ENCODE peak calls at places on chromosomes 12 and 14, in four cellular contexts. E is A549; L is stimulated activated CD4-positive, alpha-beta T cell treated with anti-CD3 and anti-CD28 coated beads, Interleukin-4, amount 100 ng/mL, for 48 hours; R is KG1. X is an unnamed sample.

GRCh38 chr14:89708982-89709381 is 245.5 kb downstream of the EFCAB11 start:
- DNase-seq in E (no peak), L (no peak), R (no peak), X (no peak)

GRCh38 chr12:48601013-48601756 is 31.3 kb upstream of the LALBA start:
- DNase-seq in E (no peak), L (no peak), R (no peak), X (no peak)

GRCh38 chr14:100292301-100292775 is 13.9 kb downstream of the SLC25A29 start:
- DNase-seq in E (no peak), L (no peak), R (no peak), X (no peak)

GRCh38 chr12:6074979-6075585 is 49.4 kb downstream of the VWF start:
- DNase-seq in E (no peak), L (peak), R (no peak), X (no peak)

GRCh38 chr14:105322791-105323556 is 8.4 kb downstream of the PACS2 start:
- DNase-seq in E (no peak), L (no peak), R (no peak), X (no peak)

GRCh38 chr12:77995436-77996167 is 164.9 kb downstream of the NAV3 start:
- DNase-seq in E (peak), L (no peak), R (no peak), X (no peak)

GRCh38 chr12:116693259-116694227 is 44.3 kb downstream of the SPRING1 start:
- DNase-seq in E (no peak), L (no peak), R (no peak), X (no peak)

GRCh38 chr12:56230449-56231183 is 765 bp downstream of the SLC39A5 start:
- DNase-seq in E (no peak), L (no peak), R (no peak), X (no peak)

GRCh38 chr14:34336501-34336900 is 125.5 kb downstream of the SPTSSA start:
- DNase-seq in E (no peak), L (no peak), R (no peak), X (no peak)

GRCh38 chr12:131785763-131786330 is 42.3 kb upstream of the MMP17 start:
- DNase-seq in E (no peak), L (no peak), R (no peak), X (no peak)

GRCh38 chr12:29599397-29599796 is 101.9 kb upstream of the OVCH1 start:
- DNase-seq in E (no peak), L (no peak), R (no peak), X (no peak)

GRCh38 chr12:42617622-42618021 is 28.1 kb upstream of the PRICKLE1 start:
- DNase-seq in E (no peak), L (no peak), R (no peak), X (no peak)

GRCh38 chr12:132324173-132324572 is 5.2 kb downstream of the GALNT9 start:
- DNase-seq in E (no peak), L (no peak), R (no peak), X (no peak)

GRCh38 chr12:10716704-10717315 is 6.3 kb downstream of the YBX3 start:
- DNase-seq in E (peak), L (no peak), R (no peak), X (no peak)

GRCh38 chr12:49413796-49414195 is 46.5 kb downstream of the SPATS2 start:
- DNase-seq in E (no peak), L (no peak), R (no peak), X (no peak)

GRCh38 chr12:129657179-129657578 is 246.6 kb downstream of the TMEM132D start:
- DNase-seq in E (no peak), L (no peak), R (no peak), X (no peak)

GRCh38 chr12:14264316-14264715 is 101.2 kb upstream of the ATF7IP start:
- DNase-seq in E (no peak), L (no peak), R (no peak), X (no peak)

GRCh38 chr12:14426792-14427191 is 61.3 kb downstream of the ATF7IP start:
- DNase-seq in E (no peak), L (no peak), R (no peak), X (no peak)

GRCh38 chr12:42180990-42181611 is 36.4 kb upstream of the GXYLT1 start:
- DNase-seq in E (no peak), L (no peak), R (no peak), X (no peak)

GRCh38 chr14:81818271-81818670 is 284.6 kb upstream of the SEL1L start:
- DNase-seq in E (no peak), L (no peak), R (no peak), X (no peak)

GRCh38 chr12:41264281-41264680 is 76.2 kb downstream of the PDZRN4 start:
- DNase-seq in E (no peak), L (no peak), R (no peak), X (no peak)

GRCh38 chr14:22981090-22982012 is 1.0 kb downstream of the AJUBA start:
- DNase-seq in E (peak), L (no peak), R (no peak), X (no peak)

GRCh38 chr14:51400142-51400541 is 160.1 kb downstream of the TMX1 start:
- DNase-seq in E (no peak), L (no peak), R (no peak), X (no peak)

GRCh38 chr14:77603031-77603430 is 13.4 kb downstream of the SPTLC2 start:
- DNase-seq in E (no peak), L (no peak), R (no peak), X (no peak)

GRCh38 chr14:93734086-93734822 is 54.0 kb downstream of the PRIMA1 start:
- DNase-seq in E (no peak), L (no peak), R (no peak), X (no peak)

GRCh38 chr14:68210729-68211299 is 391.2 kb downstream of the RAD51B start:
- DNase-seq in E (no peak), L (no peak), R (peak), X (peak)

GRCh38 chr12:105748806-105749600 is 389.8 kb downstream of the NUAK1 start:
- DNase-seq in E (no peak), L (no peak), R (no peak), X (no peak)

GRCh38 chr12:4370265-4370664 is 9.2 kb downstream of the FGF23 start:
- DNase-seq in E (no peak), L (no peak), R (no peak), X (no peak)

GRCh38 chr12:75438052-75438754 is 42.4 kb upstream of the GLIPR1 start:
- DNase-seq in E (no peak), L (no peak), R (no peak), X (no peak)

GRCh38 chr12:8037947-8038346 is 5.4 kb downstream of the FOXJ2 start:
- DNase-seq in E (no peak), L (no peak), R (no peak), X (no peak)

GRCh38 chr14:38856798-38857197 is 246.2 kb downstream of the SEC23A start:
- DNase-seq in E (no peak), L (no peak), R (no peak), X (no peak)

GRCh38 chr12:76878045-76878898 is 547 bp downstream of the CSRP2 start:
- DNase-seq in E (peak), L (no peak), R (no peak), X (no peak)